ENCODE peak calls at places on chromosomes 6 and 20, in four cellular contexts. One of them, this sample, is unnamed. For H3K36me3, the result is how much of the 10 kb centered on the place peaks cover.

GRCh38 chr6:168188974-168189678 is 110.1 kb upstream of the FRMD1 start:
- DNase-seq in esophagus muscularis mucosa: no peak
- DNase-seq in sigmoid colon: peak
- DNase-seq in transverse colon: no peak
- DNase-seq in this sample: peak

GRCh38 chr6:149884215-149884614 is 13.7 kb downstream of the RAET1E start:
- DNase-seq in esophagus muscularis mucosa: no peak
- DNase-seq in transverse colon: no peak
- DNase-seq in sigmoid colon: no peak
- DNase-seq in this sample: no peak

GRCh38 chr20:39112196-39112743 is 150.1 kb downstream of the DHX35 start:
- DNase-seq in esophagus muscularis mucosa: no peak
- DNase-seq in sigmoid colon: no peak
- DNase-seq in transverse colon: peak
- DNase-seq in this sample: no peak

GRCh38 chr20:59933296-59933848 is at the start of gene SYCP2:
- DNase-seq in transverse colon: peak
- DNase-seq in sigmoid colon: peak
- DNase-seq in esophagus muscularis mucosa: no peak
- DNase-seq in this sample: peak

GRCh38 chr6:3518356-3518841 is 61.5 kb upstream of the SLC22A23 start:
- DNase-seq in esophagus muscularis mucosa: no peak
- DNase-seq in sigmoid colon: peak
- DNase-seq in transverse colon: peak
- DNase-seq in this sample: peak

GRCh38 chr6:89291256-89291819 is 23.8 kb downstream of the GABRR2 start:
- DNase-seq in esophagus muscularis mucosa: no peak
- DNase-seq in transverse colon: no peak
- DNase-seq in sigmoid colon: no peak
- DNase-seq in this sample: no peak

GRCh38 chr6:131694832-131695426 is 6.3 kb downstream of the OR2A4 start:
- DNase-seq in transverse colon: peak
- DNase-seq in esophagus muscularis mucosa: no peak
- DNase-seq in sigmoid colon: no peak
- DNase-seq in this sample: no peak

GRCh38 chr6:150037526-150038201 is 12.3 kb upstream of the RAET1L start:
- DNase-seq in sigmoid colon: no peak
- DNase-seq in transverse colon: no peak
- DNase-seq in esophagus muscularis mucosa: no peak
- DNase-seq in this sample: peak

GRCh38 chr6:139545474-139546116 is 171.1 kb upstream of the CITED2 start:
- DNase-seq in sigmoid colon: no peak
- DNase-seq in esophagus muscularis mucosa: no peak
- DNase-seq in transverse colon: no peak
- DNase-seq in this sample: no peak

GRCh38 chr6:3397229-3398164 is 59.4 kb downstream of the SLC22A23 start:
- DNase-seq in transverse colon: no peak
- DNase-seq in esophagus muscularis mucosa: no peak
- DNase-seq in sigmoid colon: peak
- DNase-seq in this sample: no peak

GRCh38 chr6:35018184-35018523 is 123.0 kb downstream of the TCP11 start:
- DNase-seq in transverse colon: no peak
- DNase-seq in esophagus muscularis mucosa: peak
- DNase-seq in sigmoid colon: no peak
- DNase-seq in this sample: no peak

GRCh38 chr6:149380523-149380922 is 19.5 kb upstream of the SUMO4 start:
- DNase-seq in sigmoid colon: no peak
- DNase-seq in esophagus muscularis mucosa: no peak
- DNase-seq in transverse colon: no peak
- DNase-seq in this sample: no peak

GRCh38 chr20:13105864-13106457 is 97.2 kb downstream of the SPTLC3 start:
- DNase-seq in transverse colon: no peak
- DNase-seq in esophagus muscularis mucosa: peak
- DNase-seq in sigmoid colon: no peak
- DNase-seq in this sample: no peak

GRCh38 chr6:155832596-155832995 is 377.0 kb upstream of the NOX3 start:
- DNase-seq in sigmoid colon: no peak
- DNase-seq in transverse colon: no peak
- DNase-seq in esophagus muscularis mucosa: no peak
- DNase-seq in this sample: no peak

GRCh38 chr6:133644548-133644947 is 244.4 kb upstream of the TCF21 start:
- DNase-seq in esophagus muscularis mucosa: no peak
- DNase-seq in sigmoid colon: no peak
- DNase-seq in transverse colon: no peak
- DNase-seq in this sample: no peak

GRCh38 chr6:73041051-73041450 is 184.2 kb downstream of the KHDC1L start:
- DNase-seq in sigmoid colon: no peak
- DNase-seq in transverse colon: no peak
- DNase-seq in esophagus muscularis mucosa: no peak
- DNase-seq in this sample: no peak

GRCh38 chr6:4291453-4292403 is 156.4 kb upstream of the ECI2 start:
- DNase-seq in esophagus muscularis mucosa: peak
- DNase-seq in transverse colon: no peak
- DNase-seq in sigmoid colon: no peak
- DNase-seq in this sample: no peak

GRCh38 chr6:151012321-151013294 is 147.1 kb downstream of the MTHFD1L start:
- DNase-seq in esophagus muscularis mucosa: no peak
- DNase-seq in transverse colon: no peak
- DNase-seq in sigmoid colon: no peak
- DNase-seq in this sample: no peak

GRCh38 chr6:7813704-7814103 is 87.8 kb downstream of the BMP6 start:
- DNase-seq in transverse colon: no peak
- DNase-seq in esophagus muscularis mucosa: no peak
- DNase-seq in sigmoid colon: no peak
- DNase-seq in this sample: no peak

GRCh38 chr6:15715060-15715459 is 52.2 kb upstream of the DTNBP1 start:
- DNase-seq in esophagus muscularis mucosa: no peak
- DNase-seq in sigmoid colon: no peak
- DNase-seq in transverse colon: no peak
- DNase-seq in this sample: no peak

GRCh38 chr6:51553246-51554015 is 534.0 kb downstream of the PKHD1 start:
- DNase-seq in esophagus muscularis mucosa: no peak
- DNase-seq in sigmoid colon: no peak
- DNase-seq in transverse colon: no peak
- DNase-seq in this sample: no peak

GRCh38 chr6:27019651-27020552 is 227.6 kb upstream of the PRSS16 start:
- DNase-seq in sigmoid colon: peak
- DNase-seq in transverse colon: peak
- DNase-seq in esophagus muscularis mucosa: peak
- DNase-seq in this sample: peak
- TF ChIP-seq EP300 in sigmoid colon: no peak
- TF ChIP-seq EP300 in transverse colon: no peak
- TF ChIP-seq EP300 in esophagus muscularis mucosa: no peak
- TF ChIP-seq EP300 in this sample: no peak

DNA sequence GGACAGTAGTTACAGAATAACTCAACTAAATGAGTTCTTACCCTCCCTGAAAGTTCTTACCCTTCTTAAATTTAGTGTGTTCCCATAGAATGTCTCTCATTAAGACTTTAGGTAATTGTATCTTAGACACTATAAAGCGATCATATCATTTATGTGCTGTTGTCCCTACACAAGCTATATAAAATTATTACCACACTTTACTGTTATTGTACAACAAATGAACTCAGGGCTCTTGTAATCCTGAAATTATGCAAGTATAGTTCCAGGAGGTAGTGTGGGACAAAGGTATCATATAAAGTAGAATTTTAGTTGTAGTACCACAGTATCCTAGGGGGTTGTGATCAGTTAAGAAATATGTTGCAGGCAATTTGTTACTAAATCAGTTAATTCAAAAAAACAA is 167.4 kb upstream of the CARMIL1 start:
- DNase-seq in sigmoid colon: no peak
- DNase-seq in esophagus muscularis mucosa: no peak
- DNase-seq in transverse colon: no peak
- DNase-seq in this sample: no peak
- H3K36me3 ChIP-seq in sigmoid colon: under half
- H3K36me3 ChIP-seq in esophagus muscularis mucosa: under half
- H3K36me3 ChIP-seq in transverse colon: under half
- H3K36me3 ChIP-seq in this sample: under half

GRCh38 chr6:67882436-67883311 is 752.4 kb upstream of the ADGRB3 start:
- DNase-seq in transverse colon: no peak
- DNase-seq in esophagus muscularis mucosa: no peak
- DNase-seq in sigmoid colon: no peak
- DNase-seq in this sample: no peak

GRCh38 chr6:67881706-67882065 is 753.4 kb upstream of the ADGRB3 start:
- DNase-seq in transverse colon: no peak
- DNase-seq in sigmoid colon: no peak
- DNase-seq in esophagus muscularis mucosa: no peak
- DNase-seq in this sample: no peak

GRCh38 chr6:67884442-67884841 is 750.6 kb upstream of the ADGRB3 start:
- DNase-seq in esophagus muscularis mucosa: no peak
- DNase-seq in sigmoid colon: no peak
- DNase-seq in transverse colon: no peak
- DNase-seq in this sample: no peak

GRCh38 chr6:67883500-67884366 is 751.3 kb upstream of the ADGRB3 start:
- DNase-seq in transverse colon: no peak
- DNase-seq in esophagus muscularis mucosa: no peak
- DNase-seq in sigmoid colon: no peak
- DNase-seq in this sample: no peak

DNA sequence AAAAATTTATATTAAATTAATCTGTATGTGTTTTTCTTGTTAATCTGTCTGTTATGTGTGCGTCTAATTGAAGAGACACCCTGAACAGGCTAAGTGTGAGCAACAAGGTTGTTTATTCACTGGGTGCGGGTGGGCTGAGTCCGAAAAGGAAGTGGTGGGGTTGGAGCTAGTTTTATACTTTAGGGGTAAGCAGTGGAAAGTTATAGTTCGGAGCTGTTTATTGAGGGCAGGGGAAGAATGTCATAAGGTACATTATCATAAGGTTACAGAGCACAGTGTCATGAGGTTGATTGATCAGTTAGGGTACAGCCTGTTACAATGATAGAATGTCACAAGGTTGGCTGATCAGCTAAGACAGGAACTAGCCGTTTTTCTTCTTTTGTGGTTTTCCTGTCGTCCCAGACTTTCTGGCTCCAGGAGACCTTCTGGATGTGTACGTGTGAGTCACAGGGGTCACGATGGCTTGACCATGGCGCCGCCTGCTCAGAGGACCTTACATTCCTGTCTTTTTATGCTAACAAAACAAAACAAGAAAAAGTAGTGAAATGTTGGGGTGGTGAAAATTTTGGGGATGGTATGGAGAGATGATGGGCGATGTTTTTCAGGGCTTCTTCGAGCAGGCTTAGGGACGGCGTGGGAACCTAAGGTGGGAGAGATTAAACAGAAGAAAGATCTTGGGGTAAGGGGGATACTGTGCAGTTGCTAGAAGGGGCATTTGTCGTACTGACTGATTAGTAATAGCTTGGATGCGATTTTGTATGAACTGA is 754.0 kb upstream of the ADGRB3 start:
- DNase-seq in transverse colon: no peak
- DNase-seq in sigmoid colon: no peak
- DNase-seq in esophagus muscularis mucosa: no peak
- DNase-seq in this sample: no peak
- TF ChIP-seq EP300 in transverse colon: no peak
- TF ChIP-seq EP300 in sigmoid colon: no peak
- TF ChIP-seq EP300 in esophagus muscularis mucosa: no peak
- TF ChIP-seq EP300 in this sample: no peak

DNA sequence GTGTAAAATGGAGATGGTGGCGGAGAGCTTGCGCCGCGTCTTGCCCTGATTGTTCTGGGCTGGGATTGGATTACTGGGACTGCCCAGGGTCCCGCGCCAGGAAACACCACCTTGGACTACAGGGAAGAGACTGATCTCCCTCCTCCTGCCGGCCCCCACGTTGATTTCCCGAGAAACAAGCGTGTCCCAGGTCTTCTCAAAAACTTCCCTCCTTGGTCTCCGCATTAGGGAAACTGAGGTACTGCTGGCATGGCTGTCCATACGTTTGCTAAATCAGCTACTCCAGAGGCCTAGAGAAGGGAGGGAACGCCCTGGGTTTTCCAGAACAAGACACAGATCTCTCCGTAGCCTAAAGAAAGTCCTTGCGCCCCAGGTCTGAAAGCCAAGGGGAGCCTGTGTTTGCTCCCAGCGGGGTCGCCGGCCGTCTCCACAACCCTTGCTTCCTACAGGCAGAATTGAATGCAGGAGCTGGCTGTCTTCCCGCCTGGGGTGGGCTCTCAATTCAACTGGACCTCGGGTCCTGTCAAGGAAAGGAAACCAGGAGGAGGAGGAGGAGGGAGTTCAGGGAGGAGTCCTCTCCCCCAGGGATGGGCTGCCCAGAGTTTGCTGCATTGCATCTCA is 29.3 kb downstream of the TFAP2A start:
- DNase-seq in sigmoid colon: no peak
- DNase-seq in esophagus muscularis mucosa: no peak
- DNase-seq in transverse colon: no peak
- DNase-seq in this sample: no peak
- H3K36me3 ChIP-seq in sigmoid colon: under half
- H3K36me3 ChIP-seq in esophagus muscularis mucosa: under half
- H3K36me3 ChIP-seq in transverse colon: under half
- H3K36me3 ChIP-seq in this sample: under half

GRCh38 chr6:158031445-158032353 is 50.0 kb downstream of the SYNJ2 start:
- DNase-seq in esophagus muscularis mucosa: no peak
- DNase-seq in transverse colon: peak
- DNase-seq in sigmoid colon: peak
- DNase-seq in this sample: no peak
- TF ChIP-seq EP300 in esophagus muscularis mucosa: no peak
- TF ChIP-seq EP300 in transverse colon: no peak
- TF ChIP-seq EP300 in sigmoid colon: no peak
- TF ChIP-seq EP300 in this sample: no peak

GRCh38 chr20:17638835-17639407 is 43.1 kb downstream of the RRBP1 start:
- DNase-seq in sigmoid colon: no peak
- DNase-seq in esophagus muscularis mucosa: no peak
- DNase-seq in transverse colon: no peak
- DNase-seq in this sample: no peak
- H3K36me3 ChIP-seq in sigmoid colon: under half
- H3K36me3 ChIP-seq in esophagus muscularis mucosa: half or more
- H3K36me3 ChIP-seq in transverse colon: under half
- H3K36me3 ChIP-seq in this sample: half or more

GRCh38 chr20:54140486-54140885 is 33.3 kb downstream of the CYP24A1 start:
- DNase-seq in esophagus muscularis mucosa: no peak
- DNase-seq in sigmoid colon: no peak
- DNase-seq in transverse colon: no peak
- DNase-seq in this sample: no peak

GRCh38 chr20:54138427-54138826 is 35.4 kb downstream of the CYP24A1 start:
- DNase-seq in esophagus muscularis mucosa: no peak
- DNase-seq in transverse colon: no peak
- DNase-seq in sigmoid colon: no peak
- DNase-seq in this sample: no peak

GRCh38 chr20:54139188-54139587 is 34.6 kb downstream of the CYP24A1 start:
- DNase-seq in esophagus muscularis mucosa: no peak
- DNase-seq in sigmoid colon: no peak
- DNase-seq in transverse colon: no peak
- DNase-seq in this sample: no peak

GRCh38 chr20:54140067-54140466 is 33.7 kb downstream of the CYP24A1 start:
- DNase-seq in esophagus muscularis mucosa: no peak
- DNase-seq in transverse colon: no peak
- DNase-seq in sigmoid colon: no peak
- DNase-seq in this sample: no peak

GRCh38 chr20:54140927-54141566 is 32.7 kb downstream of the CYP24A1 start:
- DNase-seq in sigmoid colon: no peak
- DNase-seq in esophagus muscularis mucosa: no peak
- DNase-seq in transverse colon: no peak
- DNase-seq in this sample: no peak
- TF ChIP-seq EP300 in sigmoid colon: no peak
- TF ChIP-seq EP300 in esophagus muscularis mucosa: no peak
- TF ChIP-seq EP300 in transverse colon: no peak
- TF ChIP-seq EP300 in this sample: no peak

This sample was measured in suprapubic skin.